ENCODE peak calls at places on chromosomes 2 and 18, in six cellular contexts. F is HCT116, Z is transverse colon, J is lung, S is pancreas, M is right lobe of liver. L is an unnamed sample.

GRCh38 chr2:72828840-72829507 is 3.1 kb upstream of the EXOC6B start:
- DNase-seq in F (no peak), Z (no peak), J (no peak), S (no peak), M (no peak), L (no peak)

GRCh38 chr2:171317492-171318125 is 116.2 kb downstream of the METTL8 start:
- DNase-seq in F (no peak), Z (no peak), J (no peak), S (no peak), M (no peak), L (no peak)

GRCh38 chr2:139031722-139032121 is 251.5 kb upstream of the NXPH2 start:
- DNase-seq in F (peak; percentile 48), Z (no peak), J (no peak), S (no peak), M (no peak), L (no peak)

GRCh38 chr18:5879479-5879882 is 15.8 kb downstream of the TMEM200C start:
- DNase-seq in F (no peak), Z (no peak), J (no peak), S (no peak), M (no peak), L (no peak)

GRCh38 chr18:47931707-47932103 is 1.2 kb upstream of the SMAD2 start:
- DNase-seq in F (no peak), Z (peak; percentile 33), J (no peak), S (no peak), M (no peak), L (peak; percentile 23)

GRCh38 chr18:3528251-3528650 is 78.3 kb downstream of the TGIF1 start:
- DNase-seq in F (no peak), Z (no peak), J (no peak), S (no peak), M (no peak), L (no peak)

GRCh38 chr2:127226520-127227263 is 6.6 kb upstream of the CYP27C1 start:
- DNase-seq in F (peak; percentile 23), Z (peak; percentile 86), J (peak; percentile 89), S (peak; percentile 64), M (peak; percentile 83), L (no peak)

GRCh38 chr2:100561191-100561590 is 1.6 kb upstream of the PDCL3 start:
- DNase-seq in F (no peak), Z (no peak), J (no peak), S (no peak), M (no peak), L (no peak)

GRCh38 chr2:95274291-95275150 is at the start of gene PROM2:
- DNase-seq in F (peak; percentile 27), Z (peak; percentile 88), J (peak; percentile 78), S (peak; percentile 92), M (peak; percentile 47), L (no peak)

GRCh38 chr2:173962036-173962435 is 3.1 kb downstream of the SP3 start:
- DNase-seq in F (no peak), Z (no peak), J (no peak), S (no peak), M (no peak), L (no peak)

GRCh38 chr2:173963817-173964564 is 1.2 kb downstream of the SP3 start:
- DNase-seq in F (peak; percentile 75), Z (peak; percentile 96), J (peak; percentile 93), S (peak; percentile 95), M (peak; percentile 96), L (peak; percentile 91)

GRCh38 chr2:173964565-173965371 is 405 bp downstream of the SP3 start:
- DNase-seq in F (no peak), Z (peak; percentile 89), J (peak; percentile 91), S (peak; percentile 89), M (peak; percentile 95), L (peak; percentile 88)

GRCh38 chr2:173962583-173963110 is 2.5 kb downstream of the SP3 start:
- DNase-seq in F (no peak), Z (no peak), J (no peak), S (no peak), M (no peak), L (no peak)

DNA sequence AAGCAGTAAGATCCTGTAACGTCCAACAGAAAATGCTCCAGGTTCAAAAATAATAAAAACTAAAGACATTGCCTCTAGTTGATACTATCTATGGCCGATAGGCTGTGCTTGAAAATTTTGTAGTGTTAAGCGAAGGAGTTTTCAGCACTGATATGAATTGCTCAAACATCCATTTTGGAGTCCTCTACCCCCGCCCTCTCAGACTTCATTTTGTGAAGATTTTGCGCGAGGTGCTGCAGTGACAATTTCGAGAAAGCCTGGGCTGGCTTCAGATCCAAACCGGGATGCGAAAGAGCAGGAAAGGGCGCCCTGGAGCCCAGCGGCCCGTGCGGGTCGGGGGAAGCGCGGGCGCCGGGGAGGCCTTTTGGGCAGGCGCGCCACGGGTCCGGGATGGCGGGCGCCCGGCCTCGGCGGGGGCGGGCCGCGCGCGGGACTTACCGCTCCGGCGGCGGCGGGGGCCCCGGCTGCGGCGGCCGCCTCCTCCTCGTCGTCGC is 1.8 kb downstream of the SP3 start:
- DNase-seq in F (no peak), Z (peak; percentile 46), J (peak; percentile 57), S (no peak), M (no peak), L (peak; percentile 43)
- TF ChIP-seq CTCF in F (peak; percentile 21), Z (peak; percentile 37), J (no peak), S (no peak), M (no peak), L (peak; percentile 31)

GRCh38 chr18:57744211-57744694 is 58.9 kb downstream of the ATP8B1 start:
- DNase-seq in F (no peak), Z (no peak), J (no peak), S (no peak), M (no peak), L (no peak)
- H3K27ac ChIP-seq in F (no peak overlapping the region), Z (peak overlapping the region; percentile 64), J (peak overlapping the region; percentile 17), S (no peak overlapping the region), M (no peak overlapping the region), L (no peak overlapping the region)

GRCh38 chr18:57806201-57806890 is 3.2 kb upstream of the ATP8B1 start:
- DNase-seq in F (no peak), Z (no peak), J (no peak), S (no peak), M (no peak), L (no peak)

GRCh38 chr18:57806891-57807280 is 3.8 kb upstream of the ATP8B1 start:
- DNase-seq in F (no peak), Z (no peak), J (no peak), S (no peak), M (no peak), L (no peak)

GRCh38 chr18:57805117-57805516 is 2.0 kb upstream of the ATP8B1 start:
- DNase-seq in F (no peak), Z (no peak), J (no peak), S (no peak), M (no peak), L (no peak)

GRCh38 chr18:57809190-57809589 is 6.1 kb upstream of the ATP8B1 start:
- DNase-seq in F (no peak), Z (no peak), J (no peak), S (no peak), M (no peak), L (no peak)

GRCh38 chr18:57807336-57808117 is 4.4 kb upstream of the ATP8B1 start:
- DNase-seq in F (no peak), Z (no peak), J (no peak), S (no peak), M (no peak), L (no peak)
- H3K27me3 ChIP-seq in F (no peaks in the 10 kb centered on the region), Z (peaks cover 8% of the 10 kb centered on the region), J (no peaks in the 10 kb centered on the region), S (no peaks in the 10 kb centered on the region), M (no peaks in the 10 kb centered on the region), L (peaks cover 22% of the 10 kb centered on the region)

GRCh38 chr2:164954186-164954585 is 1.1 kb downstream of the SLC38A11 start:
- DNase-seq in F (no peak), Z (no peak), J (no peak), S (no peak), M (no peak), L (no peak)
- TF ChIP-seq CTCF in F (no peak), Z (no peak), J (no peak), S (no peak), M (no peak), L (no peak)

GRCh38 chr2:62219407-62220159 is 23.7 kb downstream of the B3GNT2 start:
- DNase-seq in F (no peak), Z (no peak), J (no peak), S (no peak), M (no peak), L (no peak)
- H3K27ac ChIP-seq in F (no peak overlapping the region), Z (no peak overlapping the region), J (no peak overlapping the region), S (peak overlapping the region; percentile 19), M (peak overlapping the region; percentile 7), L (no peak overlapping the region)

L was measured in CD4-positive, alpha-beta T cell.